ENCODE peak calls at places on chromosome 3, in six cellular contexts. C is IMR-90, R is heart left ventricle, Q is stomach, K is NB4, M is body of pancreas. U is an unnamed sample.

GRCh38 chr3:40414270-40414669 is 27.3 kb downstream of the ENTPD3 start:
- DNase-seq in M (no peak), R (no peak), C (no peak), Q (no peak), K (no peak), U (no peak)

GRCh38 chr3:132418916-132419315 is 1.6 kb downstream of the DNAJC13 start:
- DNase-seq in R (no peak), C (no peak), K (peak; percentile 57), M (no peak), Q (no peak), U (no peak)

GRCh38 chr3:17915341-17915740 is 172.9 kb upstream of the TBC1D5 start:
- DNase-seq in C (no peak), Q (no peak), K (no peak), M (no peak), R (no peak), U (no peak)

GRCh38 chr3:149971403-149972075 is 844 bp upstream of the PFN2 start:
- DNase-seq in Q (peak; percentile 55), R (peak; percentile 68), M (peak; percentile 54), K (peak; percentile 12), C (peak; percentile 64), U (peak; percentile 34)

GRCh38 chr3:39668420-39668819 is 141.0 kb upstream of the MYRIP start:
- DNase-seq in C (peak; percentile 38), R (no peak), K (peak; percentile 58), M (no peak), Q (no peak), U (no peak)

GRCh38 chr3:171162986-171163723 is 136.6 kb upstream of the SLC2A2 start:
- DNase-seq in M (no peak), R (no peak), Q (no peak), K (peak; percentile 63), C (no peak), U (no peak)

GRCh38 chr3:182083112-182083511 is 371.4 kb downstream of the SOX2 start:
- DNase-seq in R (no peak), K (no peak), Q (no peak), C (no peak), M (no peak), U (no peak)

GRCh38 chr3:72999971-73000370 is 3.4 kb downstream of the PPP4R2 start:
- DNase-seq in Q (no peak), M (no peak), C (no peak), R (no peak), K (no peak), U (no peak)

GRCh38 chr3:83515123-83515522 is 1443.7 kb upstream of the CADM2 start:
- DNase-seq in K (no peak), C (no peak), R (no peak), Q (no peak), M (no peak), U (no peak)

GRCh38 chr3:13850161-13850945 is 29.5 kb downstream of the WNT7A start:
- DNase-seq in Q (no peak), R (no peak), K (no peak), M (no peak), C (no peak), U (peak; percentile 83)

GRCh38 chr3:43256714-43257461 is 29.5 kb upstream of the SNRK start:
- DNase-seq in C (no peak), K (peak; percentile 87), R (no peak), Q (no peak), M (no peak), U (no peak)

GRCh38 chr3:39383913-39384664 is 919 bp downstream of the SLC25A38 start:
- DNase-seq in M (peak; percentile 98), C (peak; percentile 88), Q (peak; percentile 99), R (peak; percentile 97), K (peak; percentile 97), U (peak; percentile 95)

GRCh38 chr3:27500051-27500450 is 15.9 kb upstream of the SLC4A7 start:
- DNase-seq in C (no peak), R (no peak), K (peak; percentile 21), M (no peak), Q (no peak), U (no peak)

GRCh38 chr3:196127308-196128040 is 45.6 kb upstream of the TFRC start:
- DNase-seq in R (no peak), K (no peak), M (no peak), C (no peak), Q (peak; percentile 30), U (no peak)

GRCh38 chr3:155019576-155019975 is 60.5 kb upstream of the MME start:
- DNase-seq in C (peak; percentile 68), R (no peak), K (no peak), Q (no peak), M (no peak), U (no peak)

GRCh38 chr3:189119947-189120346 is 51.8 kb upstream of the TPRG1 start:
- DNase-seq in C (no peak), R (no peak), M (no peak), K (no peak), Q (no peak), U (no peak)

GRCh38 chr3:170815340-170815739 is 54.7 kb downstream of the RPL22L1 start:
- DNase-seq in M (peak; percentile 65), Q (peak; percentile 62), K (no peak), R (no peak), C (no peak), U (no peak)

GRCh38 chr3:156498307-156498706 is 56.6 kb downstream of the SSR3 start:
- DNase-seq in C (no peak), K (no peak), M (no peak), R (no peak), Q (no peak), U (no peak)

GRCh38 chr3:71874618-71875017 is 89.7 kb upstream of the PROK2 start:
- DNase-seq in Q (no peak), K (no peak), C (no peak), M (no peak), R (no peak), U (no peak)

GRCh38 chr3:167837430-167837829 is 101.9 kb downstream of the SERPINI1 start:
- DNase-seq in C (no peak), K (no peak), Q (no peak), M (no peak), R (no peak), U (no peak)

GRCh38 chr3:182973047-182973446 is 7.3 kb downstream of the DCUN1D1 start:
- DNase-seq in R (no peak), M (no peak), K (no peak), C (peak; percentile 47), Q (no peak), U (no peak)

GRCh38 chr3:51982352-51982837 is 940 bp upstream of the ACY1 start:
- DNase-seq in Q (peak; percentile 66), M (peak; percentile 59), R (no peak), C (no peak), K (peak; percentile 78), U (peak; percentile 81)

GRCh38 chr3:10283638-10284037 is 9.1 kb downstream of the GHRL start:
- DNase-seq in M (peak; percentile 72), K (no peak), R (peak; percentile 68), Q (peak; percentile 90), C (no peak), U (no peak)

GRCh38 chr3:30620402-30621360 is 14.3 kb downstream of the TGFBR2 start:
- DNase-seq in Q (no peak), M (no peak), K (no peak), C (no peak), R (no peak), U (no peak)

GRCh38 chr3:159804726-159805410 is 183.8 kb upstream of the IL12A start:
- DNase-seq in M (peak; percentile 60), R (peak; percentile 78), Q (peak; percentile 58), K (peak; percentile 62), C (peak; percentile 92), U (peak; percentile 44)

GRCh38 chr3:119529883-119530282 is 29.5 kb downstream of the CD80 start:
- DNase-seq in R (no peak), K (no peak), C (peak; percentile 71), Q (no peak), M (no peak), U (no peak)

GRCh38 chr3:53225181-53225580 is 30.6 kb downstream of the TKT start:
- DNase-seq in R (no peak), K (no peak), M (no peak), Q (no peak), C (no peak), U (no peak)
- TF ChIP-seq POLR2A in R (no peak), K (no peak), M (no peak), Q (no peak), C (no peak), U (no peak)

GRCh38 chr3:26108846-26109489 is 319.1 kb downstream of the OXSM start:
- DNase-seq in K (no peak), Q (no peak), C (no peak), R (no peak), M (no peak), U (no peak)
- TF ChIP-seq POLR2A in K (no peak), Q (no peak), C (no peak), R (no peak), M (no peak), U (no peak)

GRCh38 chr3:172211123-172211522 is 171.7 kb downstream of the FNDC3B start:
- DNase-seq in R (no peak), M (no peak), Q (no peak), C (peak; percentile 25), K (no peak), U (no peak)

GRCh38 chr3:172213168-172213567 is 173.8 kb downstream of the FNDC3B start:
- DNase-seq in Q (no peak), C (peak; percentile 81), R (no peak), M (no peak), K (no peak), U (no peak)

GRCh38 chr3:172208586-172209332 is 169.4 kb downstream of the FNDC3B start:
- DNase-seq in Q (no peak), K (peak; percentile 37), C (peak; percentile 28), R (peak; percentile 28), M (no peak), U (no peak)

GRCh38 chr3:172210355-172210754 is 171.0 kb downstream of the FNDC3B start:
- DNase-seq in Q (no peak), C (peak; percentile 35), K (no peak), R (no peak), M (no peak), U (no peak)

DNA sequence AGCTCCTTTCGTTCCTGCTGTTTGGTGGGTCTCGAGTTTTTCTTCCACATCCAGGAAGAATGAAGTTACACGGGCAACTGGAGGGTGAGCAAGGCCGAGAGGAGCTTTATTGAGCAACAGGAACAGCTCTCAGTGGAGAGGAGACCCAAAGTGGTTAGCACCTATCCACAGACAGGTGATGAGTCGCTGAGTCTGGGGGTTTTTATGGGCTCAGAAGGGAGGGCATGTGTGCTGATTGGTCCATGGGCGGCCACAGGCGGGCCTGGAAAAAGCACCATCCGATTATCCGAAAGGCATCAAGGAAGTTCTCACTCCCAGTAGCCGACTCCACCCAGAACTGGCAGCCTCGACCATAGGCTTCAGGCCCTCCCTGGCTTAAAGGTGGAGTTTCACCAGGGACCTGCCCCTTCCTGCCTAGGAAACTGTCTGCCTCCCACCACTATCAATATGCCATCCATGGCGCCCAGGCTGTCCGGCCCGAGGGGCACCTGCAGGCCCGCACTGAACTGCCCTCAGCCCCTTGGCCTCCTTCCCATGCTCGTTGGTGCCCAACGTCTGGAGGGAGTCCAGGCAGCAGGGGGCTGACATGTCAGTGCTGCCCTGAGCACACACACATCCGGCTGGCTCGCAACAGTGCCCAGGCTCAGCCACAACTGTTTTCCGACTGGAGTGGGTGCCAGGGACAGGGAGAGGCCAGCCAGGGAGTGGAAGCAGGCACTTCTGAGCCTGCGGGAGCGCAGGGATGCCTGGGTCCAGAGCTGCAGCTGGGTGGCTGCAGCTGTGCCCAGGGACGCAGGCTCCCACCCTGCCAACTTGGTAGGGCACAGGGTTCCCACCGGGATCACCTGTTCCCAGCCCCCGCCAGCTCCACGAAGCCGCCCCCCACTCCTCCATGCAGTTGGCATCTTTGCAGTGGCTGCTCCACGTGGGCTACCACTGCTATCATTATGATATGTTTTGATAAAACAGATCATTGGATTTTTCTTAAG is 170.2 kb downstream of the FNDC3B start:
- DNase-seq in C (no peak), M (peak; percentile 50), Q (peak; percentile 80), R (peak; percentile 81), K (no peak), U (no peak)
- TF ChIP-seq POLR2A in C (no peak), M (no peak), Q (no peak), R (no peak), K (no peak), U (no peak)

GRCh38 chr3:134794950-134795775 is at the start of gene EPHB1:
- DNase-seq in M (peak; percentile 68), C (peak; percentile 87), Q (peak; percentile 74), R (peak; percentile 80), K (peak; percentile 80), U (peak; percentile 70)
- TF ChIP-seq POLR2A in M (no peak), C (no peak), Q (no peak), R (peak; percentile 22), K (no peak), U (no peak)